ENCODE peak calls at places on chromosomes 13 and 19, in six cellular contexts. V is transverse colon, K is H1, G is A549, X is vagina, U is breast epithelium. B is an unnamed sample.

GRCh38 chr19:17489392-17490030 is 19.2 kb downstream of the SLC27A1 start:
- DNase-seq in U (no peak), X (no peak), V (no peak), G (no peak), K (no peak), B (no peak)

GRCh38 chr19:1933245-1933644 is 7.7 kb upstream of the CSNK1G2 start:
- DNase-seq in X (no peak), K (no peak), G (no peak), U (no peak), V (no peak), B (no peak)

GRCh38 chr19:47247308-47247990 is 8.9 kb upstream of the CCDC9 start:
- DNase-seq in U (peak), K (no peak), G (peak), V (peak), X (no peak), B (peak)

GRCh38 chr19:10364644-10365043 is 15.7 kb downstream of the TYK2 start:
- DNase-seq in V (no peak), U (no peak), G (no peak), X (no peak), K (no peak), B (no peak)

GRCh38 chr13:97539651-97540230 is 105.8 kb downstream of the RAP2A start:
- DNase-seq in K (no peak), V (no peak), G (no peak), X (no peak), U (no peak), B (no peak)

GRCh38 chr13:113110048-113110851 is 4.7 kb downstream of the F7 start:
- DNase-seq in V (no peak), K (no peak), X (no peak), G (no peak), U (no peak), B (no peak)

GRCh38 chr13:112855859-112856258 is 113.2 kb upstream of the MCF2L start:
- DNase-seq in U (no peak), V (no peak), X (no peak), G (no peak), K (no peak), B (no peak)

GRCh38 chr13:45773236-45773635 is 71.1 kb downstream of the CBY2 start:
- DNase-seq in U (no peak), K (no peak), X (no peak), V (no peak), G (no peak), B (no peak)

GRCh38 chr19:2529473-2529918 is 53.6 kb downstream of the GADD45B start:
- DNase-seq in G (peak), V (peak), K (no peak), X (no peak), U (peak), B (no peak)

GRCh38 chr19:682678-683320 is 6.6 kb downstream of the FSTL3 start:
- DNase-seq in V (no peak), U (no peak), K (no peak), X (no peak), G (no peak), B (no peak)

GRCh38 chr13:77521595-77522367 is 13.7 kb upstream of the SCEL start:
- DNase-seq in U (no peak), G (peak), V (no peak), K (peak), X (no peak), B (no peak)

GRCh38 chr13:101487046-101487830 is 34.8 kb downstream of the ITGBL1 start:
- DNase-seq in X (no peak), U (no peak), K (no peak), V (no peak), G (no peak), B (no peak)

GRCh38 chr19:4183967-4184717 is 1.7 kb downstream of the ANKRD24 start:
- DNase-seq in U (no peak), V (no peak), K (no peak), G (no peak), X (no peak), B (no peak)

GRCh38 chr13:47175172-47175806 is 278.4 kb upstream of the HTR2A start:
- DNase-seq in X (no peak), V (no peak), U (no peak), G (no peak), K (no peak), B (no peak)

GRCh38 chr13:41546372-41547252 is 89.3 kb downstream of the RGCC start:
- DNase-seq in U (no peak), G (no peak), X (no peak), K (no peak), V (no peak), B (no peak)

GRCh38 chr19:45179063-45179847 is 671 bp downstream of the BLOC1S3 start:
- DNase-seq in G (no peak), K (no peak), X (no peak), U (no peak), V (peak), B (peak)

DNA sequence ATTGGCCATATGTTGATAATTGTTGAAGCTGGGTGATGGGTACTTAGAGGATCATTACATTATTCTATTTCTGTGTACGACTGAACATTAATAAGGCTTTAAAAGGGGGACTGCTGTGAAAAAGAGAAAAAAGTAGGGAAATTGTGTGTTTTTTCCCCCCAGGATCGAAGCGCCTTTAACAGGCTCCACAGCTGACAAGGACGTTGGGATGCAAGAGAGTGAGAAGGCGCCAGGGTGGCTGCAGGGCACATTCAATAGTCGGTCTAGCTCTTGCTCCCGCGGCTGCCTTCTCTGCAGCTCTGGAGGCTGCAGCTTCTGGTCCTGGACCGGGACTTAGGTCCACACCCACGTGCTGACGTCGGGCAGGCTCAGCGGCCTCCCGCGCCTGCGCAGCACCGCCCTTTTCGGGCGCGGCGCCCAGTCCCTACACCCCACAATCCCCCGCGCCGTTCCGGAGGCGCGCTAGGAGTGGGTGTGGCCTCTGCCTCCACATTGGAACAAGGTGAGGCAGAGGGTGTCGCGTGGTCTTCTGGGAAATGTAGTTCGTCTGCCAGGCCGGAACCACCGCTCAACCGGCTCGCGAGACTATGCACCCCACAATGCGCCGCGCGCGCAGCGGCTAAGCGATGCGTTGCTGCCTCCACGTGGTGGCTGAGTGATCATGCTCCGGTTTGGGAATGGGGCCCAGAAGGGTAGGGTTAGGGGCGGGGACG is 4.9 kb upstream of the LRFN3 start:
- DNase-seq in V (peak), U (peak), X (peak), K (peak), G (peak), B (peak)
- TF ChIP-seq POLR2A in V (peak), U (peak), X (peak), K (no peak), G (peak), B (peak)

GRCh38 chr19:55279773-55280643 is at the start of gene HSPBP1:
- DNase-seq in X (no peak), V (peak), K (peak), U (peak), G (peak), B (peak)
- TF ChIP-seq POLR2A in X (no peak), V (peak), K (no peak), U (no peak), G (peak), B (peak)

GRCh38 chr13:43272866-43273265 is 249.5 kb downstream of the DNAJC15 start:
- DNase-seq in G (no peak), X (no peak), K (no peak), U (no peak), V (no peak), B (no peak)
- TF ChIP-seq POLR2A in G (no peak), X (no peak), K (no peak), U (no peak), V (no peak), B (no peak)

GRCh38 chr19:49364083-49364687 is 508 bp downstream of the DKKL1 start:
- DNase-seq in V (no peak), U (no peak), X (no peak), G (no peak), K (no peak), B (no peak)

GRCh38 chr19:49361438-49362047 is 673 bp downstream of the TEAD2 start:
- DNase-seq in X (no peak), G (peak), U (peak), V (peak), K (no peak), B (no peak)

GRCh38 chr19:49362926-49363264 is 679 bp upstream of the TEAD2 start:
- DNase-seq in V (peak), K (no peak), U (peak), X (no peak), G (no peak), B (no peak)

GRCh38 chr19:49362048-49362925 is at the start of gene TEAD2:
- DNase-seq in X (no peak), V (peak), U (peak), K (no peak), G (peak), B (no peak)

GRCh38 chr19:49363265-49364082 is at the start of gene DKKL1:
- DNase-seq in V (peak), X (no peak), U (peak), G (peak), K (peak), B (peak)
- TF ChIP-seq POLR2A in V (no peak), X (peak), U (peak), G (peak), K (no peak), B (no peak)

GRCh38 chr19:40464059-40465024 is 1.2 kb downstream of the BLVRB start:
- DNase-seq in G (peak), X (no peak), K (no peak), V (peak), U (peak), B (peak)
- TF ChIP-seq POLR2A in G (no peak), X (no peak), K (no peak), V (no peak), U (no peak), B (peak)